ENCODE peak calls at places on chromosomes 5 and 9, in six cellular contexts. One of them, this sample, is unnamed.
A peak's percentile ranks its signal among the peaks of the same experiment; 100 is the strongest.

GRCh38 chr9:127360829-127361228 is 36.1 kb upstream of the SLC2A8 start:
- DNase-seq in AG04450: no peak
- DNase-seq in ovary: no peak
- DNase-seq in A673: peak; percentile 31
- DNase-seq in GM23338: peak; percentile 82
- DNase-seq in HFFc6: no peak
- DNase-seq in this sample: no peak

GRCh38 chr9:129404621-129405020 is 216.3 kb downstream of the C9orf50 start:
- DNase-seq in AG04450: no peak
- DNase-seq in HFFc6: no peak
- DNase-seq in A673: no peak
- DNase-seq in ovary: no peak
- DNase-seq in GM23338: no peak
- DNase-seq in this sample: no peak

GRCh38 chr5:169893586-169893985 is 86.7 kb downstream of the INSYN2B start:
- DNase-seq in A673: no peak
- DNase-seq in GM23338: no peak
- DNase-seq in HFFc6: peak; percentile 7
- DNase-seq in AG04450: no peak
- DNase-seq in ovary: no peak
- DNase-seq in this sample: no peak

GRCh38 chr5:75466317-75466716 is 45.1 kb downstream of the CERT1 start:
- DNase-seq in HFFc6: no peak
- DNase-seq in A673: peak; percentile 70
- DNase-seq in ovary: no peak
- DNase-seq in AG04450: no peak
- DNase-seq in GM23338: no peak
- DNase-seq in this sample: no peak

GRCh38 chr9:127450831-127451680 is at the start of the genes LRSAM1 and RPL12:
- DNase-seq in AG04450: peak; percentile 93
- DNase-seq in HFFc6: peak; percentile 97
- DNase-seq in GM23338: peak; percentile 98
- DNase-seq in A673: peak; percentile 95
- DNase-seq in ovary: peak; percentile 99
- DNase-seq in this sample: peak; percentile 99

GRCh38 chr5:130141689-130142320 is 237.5 kb downstream of the CHSY3 start:
- DNase-seq in AG04450: peak; percentile 10
- DNase-seq in GM23338: peak; percentile 67
- DNase-seq in ovary: no peak
- DNase-seq in HFFc6: no peak
- DNase-seq in A673: no peak
- DNase-seq in this sample: peak; percentile 62

GRCh38 chr5:176894298-176894697 is 4.8 kb downstream of the HK3 start:
- DNase-seq in ovary: no peak
- DNase-seq in A673: no peak
- DNase-seq in GM23338: no peak
- DNase-seq in HFFc6: no peak
- DNase-seq in AG04450: no peak
- DNase-seq in this sample: no peak

GRCh38 chr5:645421-645820 is 33.3 kb downstream of the CEP72 start:
- DNase-seq in GM23338: no peak
- DNase-seq in ovary: no peak
- DNase-seq in A673: no peak
- DNase-seq in HFFc6: no peak
- DNase-seq in AG04450: no peak
- DNase-seq in this sample: no peak

GRCh38 chr5:126003309-126003708 is 419.9 kb upstream of the GRAMD2B start:
- DNase-seq in A673: peak; percentile 59
- DNase-seq in GM23338: no peak
- DNase-seq in ovary: peak; percentile 47
- DNase-seq in AG04450: peak; percentile 42
- DNase-seq in HFFc6: no peak
- DNase-seq in this sample: no peak

GRCh38 chr9:68708089-68708488 is 3.0 kb downstream of the PIP5K1B start:
- DNase-seq in AG04450: no peak
- DNase-seq in GM23338: no peak
- DNase-seq in HFFc6: no peak
- DNase-seq in ovary: no peak
- DNase-seq in A673: no peak
- DNase-seq in this sample: no peak

GRCh38 chr9:11045589-11045988 is 432.8 kb upstream of the PTPRD start:
- DNase-seq in A673: peak; percentile 0
- DNase-seq in AG04450: no peak
- DNase-seq in GM23338: peak; percentile 57
- DNase-seq in ovary: no peak
- DNase-seq in HFFc6: no peak
- DNase-seq in this sample: no peak

GRCh38 chr5:74324556-74324955 is 316.0 kb downstream of the ENC1 start:
- DNase-seq in AG04450: no peak
- DNase-seq in ovary: no peak
- DNase-seq in HFFc6: no peak
- DNase-seq in A673: no peak
- DNase-seq in GM23338: no peak
- DNase-seq in this sample: no peak

GRCh38 chr9:26947736-26948135 is 694 bp upstream of the PLAA start:
- DNase-seq in A673: no peak
- DNase-seq in HFFc6: no peak
- DNase-seq in AG04450: no peak
- DNase-seq in ovary: no peak
- DNase-seq in GM23338: peak; percentile 25
- DNase-seq in this sample: no peak

GRCh38 chr9:72753261-72753893 is 199.5 kb downstream of the ALDH1A1 start:
- DNase-seq in ovary: no peak
- DNase-seq in A673: peak; percentile 5
- DNase-seq in GM23338: no peak
- DNase-seq in HFFc6: peak; percentile 20
- DNase-seq in AG04450: no peak
- DNase-seq in this sample: no peak

GRCh38 chr5:160492565-160492964 is 70.9 kb downstream of the PTTG1 start:
- DNase-seq in HFFc6: peak; percentile 49
- DNase-seq in GM23338: no peak
- DNase-seq in ovary: no peak
- DNase-seq in A673: no peak
- DNase-seq in AG04450: no peak
- DNase-seq in this sample: no peak

GRCh38 chr5:17492770-17493169 is 5.3 kb upstream of the TAF11L2 start:
- DNase-seq in A673: no peak
- DNase-seq in HFFc6: no peak
- DNase-seq in AG04450: no peak
- DNase-seq in GM23338: no peak
- DNase-seq in ovary: no peak
- DNase-seq in this sample: no peak

GRCh38 chr5:52710972-52711596 is 76.6 kb upstream of the ITGA1 start:
- DNase-seq in AG04450: no peak
- DNase-seq in ovary: no peak
- DNase-seq in A673: no peak
- DNase-seq in GM23338: no peak
- DNase-seq in HFFc6: no peak
- DNase-seq in this sample: no peak

GRCh38 chr9:137305060-137305787 is 3.2 kb upstream of the NRARP start:
- DNase-seq in GM23338: peak; percentile 78
- DNase-seq in AG04450: no peak
- DNase-seq in A673: no peak
- DNase-seq in HFFc6: peak; percentile 12
- DNase-seq in ovary: peak; percentile 56
- DNase-seq in this sample: peak; percentile 81

GRCh38 chr9:137303893-137304382 is 1.9 kb upstream of the NRARP start:
- DNase-seq in A673: no peak
- DNase-seq in AG04450: no peak
- DNase-seq in GM23338: no peak
- DNase-seq in HFFc6: no peak
- DNase-seq in ovary: peak; percentile 40
- DNase-seq in this sample: no peak

GRCh38 chr9:137303031-137303892 is 1.2 kb upstream of the NRARP start:
- DNase-seq in AG04450: no peak
- DNase-seq in ovary: peak; percentile 40
- DNase-seq in GM23338: peak; percentile 70
- DNase-seq in HFFc6: no peak
- DNase-seq in A673: peak; percentile 69
- DNase-seq in this sample: no peak

GRCh38 chr9:137305788-137306545 is 3.9 kb upstream of the NRARP start:
- DNase-seq in A673: no peak
- DNase-seq in ovary: peak; percentile 52
- DNase-seq in HFFc6: no peak
- DNase-seq in GM23338: no peak
- DNase-seq in AG04450: no peak
- DNase-seq in this sample: peak; percentile 36

GRCh38 chr9:137304383-137305059 is 2.5 kb upstream of the NRARP start:
- DNase-seq in ovary: peak; percentile 37
- DNase-seq in HFFc6: no peak
- DNase-seq in AG04450: no peak
- DNase-seq in GM23338: no peak
- DNase-seq in A673: no peak
- DNase-seq in this sample: peak; percentile 68
- TF ChIP-seq CTCF in ovary: no peak
- TF ChIP-seq CTCF in HFFc6: peak; percentile 28
- TF ChIP-seq CTCF in AG04450: peak; percentile 24
- TF ChIP-seq CTCF in GM23338: no peak
- TF ChIP-seq CTCF in A673: no peak
- TF ChIP-seq CTCF in this sample: no peak

GRCh38 chr5:108919591-108920326 is 172.1 kb downstream of the FER start:
- DNase-seq in ovary: no peak
- DNase-seq in GM23338: no peak
- DNase-seq in A673: peak; percentile 20
- DNase-seq in AG04450: no peak
- DNase-seq in HFFc6: no peak
- DNase-seq in this sample: no peak
- TF ChIP-seq CTCF in ovary: no peak
- TF ChIP-seq CTCF in GM23338: no peak
- TF ChIP-seq CTCF in A673: peak; percentile 57
- TF ChIP-seq CTCF in AG04450: no peak
- TF ChIP-seq CTCF in HFFc6: peak; percentile 71
- TF ChIP-seq CTCF in this sample: peak; percentile 41

GRCh38 chr9:116491219-116491618 is 195.9 kb upstream of the TRIM32 start:
- DNase-seq in A673: peak; percentile 41
- DNase-seq in ovary: no peak
- DNase-seq in GM23338: peak; percentile 51
- DNase-seq in HFFc6: no peak
- DNase-seq in AG04450: no peak
- DNase-seq in this sample: no peak
- TF ChIP-seq CTCF in A673: peak; percentile 31
- TF ChIP-seq CTCF in ovary: no peak
- TF ChIP-seq CTCF in GM23338: peak; percentile 52
- TF ChIP-seq CTCF in HFFc6: no peak
- TF ChIP-seq CTCF in AG04450: no peak
- TF ChIP-seq CTCF in this sample: no peak

GRCh38 chr9:121169094-121169601 is 32.5 kb downstream of the RAB14 start:
- DNase-seq in HFFc6: peak; percentile 18
- DNase-seq in AG04450: no peak
- DNase-seq in ovary: no peak
- DNase-seq in GM23338: peak; percentile 27
- DNase-seq in A673: peak; percentile 33
- DNase-seq in this sample: peak; percentile 19
- TF ChIP-seq CTCF in HFFc6: peak; percentile 73
- TF ChIP-seq CTCF in AG04450: peak; percentile 57
- TF ChIP-seq CTCF in ovary: peak; percentile 14
- TF ChIP-seq CTCF in GM23338: peak; percentile 29
- TF ChIP-seq CTCF in A673: peak; percentile 52
- TF ChIP-seq CTCF in this sample: peak; percentile 58

DNA sequence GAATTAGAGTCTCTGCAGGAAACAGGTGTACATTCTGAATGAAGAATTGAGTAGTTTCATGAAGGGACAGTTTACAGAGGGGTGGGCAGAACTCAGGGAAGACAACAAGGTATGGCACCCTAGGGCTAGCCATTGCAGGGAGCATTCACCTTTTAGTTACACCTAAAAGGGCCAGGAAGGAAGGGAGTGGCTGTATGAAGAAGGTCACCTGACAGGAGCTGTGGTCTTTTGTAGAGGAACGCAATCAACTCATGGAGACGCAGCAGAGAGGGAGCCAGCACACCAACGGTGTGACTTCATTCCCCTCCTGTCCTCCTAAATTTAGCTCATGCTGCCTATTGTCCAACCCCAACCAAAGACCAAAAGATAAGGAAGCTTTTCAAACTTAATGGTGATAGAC is 12.7 kb upstream of the ZCCHC7 start:
- DNase-seq in HFFc6: no peak
- DNase-seq in ovary: no peak
- DNase-seq in AG04450: no peak
- DNase-seq in GM23338: no peak
- DNase-seq in A673: no peak
- DNase-seq in this sample: no peak
- TF ChIP-seq CTCF in HFFc6: no peak
- TF ChIP-seq CTCF in ovary: no peak
- TF ChIP-seq CTCF in AG04450: no peak
- TF ChIP-seq CTCF in GM23338: no peak
- TF ChIP-seq CTCF in A673: no peak
- TF ChIP-seq CTCF in this sample: no peak

DNA sequence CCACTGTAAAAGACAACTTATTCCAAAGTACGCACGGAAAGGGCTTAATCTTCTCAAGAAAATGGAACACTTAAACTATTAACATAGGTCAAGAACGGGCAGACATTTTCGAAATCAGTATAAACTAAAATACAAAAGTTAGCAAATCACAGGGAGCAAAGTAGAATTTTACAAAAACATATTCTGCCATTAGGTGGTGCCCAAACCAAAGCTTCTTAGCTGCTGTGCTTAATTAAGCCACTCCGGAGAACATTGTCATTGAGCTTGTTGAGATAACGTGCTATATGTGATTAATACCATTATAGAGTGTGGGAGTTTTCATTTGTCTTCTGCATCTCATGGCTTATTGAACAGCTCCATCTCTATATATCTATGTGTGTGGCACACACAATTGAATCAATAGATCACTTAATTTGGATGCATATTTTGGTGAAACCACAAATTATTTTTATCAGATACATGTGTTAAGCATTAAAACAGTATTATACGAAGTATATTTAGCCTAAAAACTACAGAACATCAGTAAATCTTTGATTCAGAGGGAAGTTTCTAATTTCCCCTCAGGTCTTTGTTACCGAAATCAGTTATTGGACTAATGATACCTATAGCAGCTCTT is 23.4 kb downstream of the UBLCP1 start:
- DNase-seq in GM23338: peak; percentile 64
- DNase-seq in ovary: no peak
- DNase-seq in HFFc6: peak; percentile 20
- DNase-seq in A673: peak; percentile 55
- DNase-seq in AG04450: no peak
- DNase-seq in this sample: no peak
- TF ChIP-seq CTCF in GM23338: peak; percentile 66
- TF ChIP-seq CTCF in ovary: peak; percentile 30
- TF ChIP-seq CTCF in HFFc6: peak; percentile 71
- TF ChIP-seq CTCF in A673: peak; percentile 52
- TF ChIP-seq CTCF in AG04450: peak; percentile 52
- TF ChIP-seq CTCF in this sample: no peak